ENCODE peak calls at places on chromosomes 16 and 17, in seven cellular contexts. G is AG04450, Y is brain microvascular endothelial cell, I is cardiac fibroblast, T is fibroblast of mammary gland, A is body of pancreas, H is adrenal gland. Q is an unnamed sample.

GRCh38 chr16:2296662-2297505 is 29.0 kb upstream of the RNPS1 start:
- DNase-seq in G (no peak), Y (no peak), I (peak; percentile 40), T (peak; percentile 44), A (peak; percentile 66), H (peak; percentile 92), Q (no peak)

GRCh38 chr16:21593530-21594289 is 5.7 kb upstream of the METTL9 start:
- DNase-seq in G (no peak), Y (no peak), I (no peak), T (no peak), A (no peak), H (no peak), Q (no peak)

GRCh38 chr16:68253721-68254120 is 8.5 kb downstream of the PLA2G15 start:
- DNase-seq in G (no peak), Y (no peak), I (no peak), T (no peak), A (no peak), H (no peak), Q (no peak)

GRCh38 chr16:69532761-69533459 is 32.9 kb upstream of the NFAT5 start:
- DNase-seq in G (no peak), Y (no peak), I (no peak), T (no peak), A (no peak), H (no peak), Q (no peak)

GRCh38 chr17:12985431-12986285 is 32.2 kb downstream of the ELAC2 start:
- DNase-seq in G (no peak), Y (peak; percentile 31), I (peak; percentile 58), T (peak; percentile 77), A (no peak), H (no peak), Q (no peak)

GRCh38 chr17:32536736-32537646 is 50.2 kb downstream of the CDK5R1 start:
- DNase-seq in G (no peak), Y (peak; percentile 63), I (peak; percentile 77), T (peak; percentile 22), A (no peak), H (no peak), Q (no peak)

GRCh38 chr16:12027091-12027490 is 50.6 kb downstream of the SNX29 start:
- DNase-seq in G (no peak), Y (no peak), I (no peak), T (no peak), A (peak; percentile 15), H (no peak), Q (peak; percentile 13)

GRCh38 chr17:7704601-7705268 is at the start of gene EFNB3:
- DNase-seq in G (no peak), Y (no peak), I (peak; percentile 61), T (no peak), A (peak; percentile 43), H (no peak), Q (no peak)

DNA sequence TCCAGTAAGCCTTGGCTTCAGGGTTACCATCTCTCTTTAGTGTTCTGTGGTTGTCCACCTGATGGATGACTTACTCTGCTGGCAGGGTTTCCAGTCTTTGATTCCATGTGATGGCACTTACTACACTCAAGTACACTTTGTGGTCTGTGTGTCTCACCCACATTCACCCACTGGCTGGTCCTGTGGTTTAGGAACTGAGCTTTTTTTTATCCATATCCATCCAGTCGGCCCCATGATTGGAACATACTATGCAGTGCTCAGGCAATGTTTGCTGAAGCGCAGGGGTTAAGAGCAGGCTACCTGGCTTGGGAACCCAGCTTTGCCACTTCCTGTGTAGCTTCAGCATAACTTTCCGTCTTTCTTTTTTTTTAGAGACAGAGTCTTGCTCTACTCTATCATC is 2.8 kb upstream of the FUS start:
- DNase-seq in G (no peak), Y (no peak), I (peak; percentile 37), T (peak; percentile 66), A (no peak), H (no peak), Q (peak; percentile 30)
- H3K4me3 ChIP-seq in G (no peak overlapping the region), Y (no peak overlapping the region), I (no peak overlapping the region), T (no peak overlapping the region), A (no peak overlapping the region), H (no peak overlapping the region), Q (peak overlapping the region; percentile 21)

DNA sequence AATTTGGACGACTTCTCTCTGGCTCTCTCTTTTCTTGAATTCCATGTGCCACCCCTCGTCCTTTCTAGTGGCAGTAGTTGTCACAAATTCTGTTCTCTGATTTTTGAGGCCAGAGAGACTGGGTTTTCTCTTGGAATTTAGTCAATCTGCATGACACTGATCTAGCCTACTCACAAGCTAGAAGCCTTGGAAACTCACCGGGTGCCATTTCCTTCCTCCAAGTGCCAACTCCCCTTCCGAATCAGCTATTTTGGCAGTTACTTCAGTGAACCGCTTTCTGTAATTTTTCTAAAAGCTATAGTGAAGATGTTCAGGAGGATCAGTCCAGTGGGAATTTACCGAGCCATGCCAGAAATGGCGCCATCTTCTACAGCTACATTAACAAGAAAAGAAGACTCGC is 228.9 kb downstream of the PMP22 start:
- DNase-seq in G (no peak), Y (no peak), I (no peak), T (no peak), A (no peak), H (no peak), Q (no peak)
- H3K4me3 ChIP-seq in G (no peak overlapping the region), Y (no peak overlapping the region), I (no peak overlapping the region), T (no peak overlapping the region), A (no peak overlapping the region), H (no peak overlapping the region), Q (no peak overlapping the region)

DNA sequence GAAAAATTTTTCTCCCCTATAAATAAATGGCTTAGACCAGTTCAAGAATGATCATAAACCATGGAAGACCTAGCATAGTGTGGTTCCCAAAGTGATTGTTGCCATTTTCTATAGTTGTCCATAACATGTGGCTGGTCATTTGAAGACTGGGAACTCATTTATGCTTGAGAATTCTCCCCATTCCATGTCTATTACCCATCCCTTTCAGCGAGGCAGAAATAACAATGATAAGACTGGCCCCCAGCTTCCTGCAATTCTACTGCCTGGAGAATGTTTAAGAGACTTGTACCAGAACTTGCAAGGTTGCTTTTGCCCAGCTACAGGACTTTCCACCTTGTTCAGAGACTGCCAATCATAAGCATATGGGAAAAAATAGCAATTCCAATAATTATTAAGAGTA is 146.5 kb upstream of the CDH11 start:
- DNase-seq in G (no peak), Y (peak; percentile 73), I (peak; percentile 11), T (no peak), A (no peak), H (no peak), Q (no peak)
- H3K4me3 ChIP-seq in G (no peak overlapping the region), Y (no peak overlapping the region), I (no peak overlapping the region), T (no peak overlapping the region), A (no peak overlapping the region), H (no peak overlapping the region), Q (no peak overlapping the region)

DNA sequence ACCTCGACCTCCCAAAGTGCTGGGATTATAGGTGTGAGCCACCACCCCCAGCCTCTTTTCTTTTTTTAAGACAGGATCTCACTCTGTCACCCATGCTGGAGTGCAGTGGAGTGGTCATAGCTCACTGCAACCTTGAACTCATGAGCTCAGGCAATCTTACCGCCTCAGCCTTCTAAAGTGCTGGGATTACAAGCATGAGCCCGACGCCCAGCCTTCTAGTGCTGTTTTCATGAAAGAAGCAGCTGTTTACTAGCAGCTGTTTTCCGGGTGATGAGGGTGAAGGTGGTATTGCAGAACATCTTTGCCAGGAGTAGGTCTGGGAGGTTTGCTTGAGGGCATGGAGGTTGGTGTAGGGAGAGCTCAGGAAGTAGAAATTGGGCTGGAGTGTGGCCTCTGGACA is 2.0 kb downstream of the ADCY7 start:
- DNase-seq in G (no peak), Y (no peak), I (no peak), T (no peak), A (no peak), H (no peak), Q (no peak)
- H3K4me3 ChIP-seq in G (no peak overlapping the region), Y (no peak overlapping the region), I (no peak overlapping the region), T (no peak overlapping the region), A (no peak overlapping the region), H (no peak overlapping the region), Q (peak overlapping the region; percentile 91)

DNA sequence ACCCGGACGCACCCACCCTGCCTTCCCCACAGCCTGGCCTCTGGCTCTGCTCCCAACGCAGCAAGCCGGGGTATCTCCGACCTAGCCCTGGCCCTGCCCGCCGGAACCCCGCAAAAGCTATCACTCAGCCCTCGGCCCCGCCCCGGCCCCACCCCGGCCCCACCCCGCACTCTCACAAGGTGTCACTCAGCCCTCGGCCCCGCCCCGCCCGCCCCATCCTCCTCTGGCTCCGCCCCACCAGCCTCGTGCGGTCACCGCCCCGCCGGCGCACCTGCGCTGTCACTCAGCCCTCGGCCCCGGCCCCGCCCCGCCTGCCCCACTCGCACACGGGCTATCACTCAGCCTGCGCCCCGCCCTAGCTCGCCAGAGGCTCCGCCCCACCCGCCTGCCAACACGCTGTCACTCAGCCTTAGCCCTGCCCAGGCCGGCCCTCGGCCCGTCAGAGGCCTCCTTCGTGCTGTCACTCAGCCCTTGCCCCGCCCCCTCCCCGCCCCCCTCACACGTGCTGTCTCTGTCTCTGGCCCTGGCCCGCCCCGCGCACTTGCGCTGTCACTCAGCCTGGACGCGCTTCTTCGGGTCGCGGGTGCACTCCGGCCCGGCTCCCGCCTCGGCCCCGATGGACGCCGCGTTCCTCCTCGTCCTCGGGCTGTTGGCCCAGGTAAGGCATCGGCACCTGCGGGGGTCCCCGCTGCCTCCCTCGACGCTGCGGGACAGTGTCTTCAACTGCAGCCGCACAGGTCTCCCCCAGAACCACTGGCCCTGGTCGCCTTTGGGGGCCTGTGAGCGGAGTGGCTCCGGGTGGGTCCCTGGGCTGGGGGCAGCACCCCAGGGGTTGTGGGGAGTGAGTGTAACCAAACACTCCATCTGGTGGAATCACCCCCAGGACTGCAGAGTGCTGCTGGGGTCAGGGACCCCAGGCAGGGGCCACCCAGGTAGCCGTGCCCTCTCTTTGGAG is at the start of gene CDH15:
- DNase-seq in G (peak; percentile 64), Y (peak; percentile 82), I (peak; percentile 89), T (peak; percentile 77), A (peak; percentile 97), H (peak; percentile 95), Q (peak; percentile 98)
- H3K4me3 ChIP-seq in G (peak within 1 kb of the TSS; percentile 35), Y (no peak within 1 kb of the TSS), I (no peak within 1 kb of the TSS), T (no peak within 1 kb of the TSS), A (no peak within 1 kb of the TSS), H (no peak within 1 kb of the TSS), Q (peak within 1 kb of the TSS; percentile 50)

DNA sequence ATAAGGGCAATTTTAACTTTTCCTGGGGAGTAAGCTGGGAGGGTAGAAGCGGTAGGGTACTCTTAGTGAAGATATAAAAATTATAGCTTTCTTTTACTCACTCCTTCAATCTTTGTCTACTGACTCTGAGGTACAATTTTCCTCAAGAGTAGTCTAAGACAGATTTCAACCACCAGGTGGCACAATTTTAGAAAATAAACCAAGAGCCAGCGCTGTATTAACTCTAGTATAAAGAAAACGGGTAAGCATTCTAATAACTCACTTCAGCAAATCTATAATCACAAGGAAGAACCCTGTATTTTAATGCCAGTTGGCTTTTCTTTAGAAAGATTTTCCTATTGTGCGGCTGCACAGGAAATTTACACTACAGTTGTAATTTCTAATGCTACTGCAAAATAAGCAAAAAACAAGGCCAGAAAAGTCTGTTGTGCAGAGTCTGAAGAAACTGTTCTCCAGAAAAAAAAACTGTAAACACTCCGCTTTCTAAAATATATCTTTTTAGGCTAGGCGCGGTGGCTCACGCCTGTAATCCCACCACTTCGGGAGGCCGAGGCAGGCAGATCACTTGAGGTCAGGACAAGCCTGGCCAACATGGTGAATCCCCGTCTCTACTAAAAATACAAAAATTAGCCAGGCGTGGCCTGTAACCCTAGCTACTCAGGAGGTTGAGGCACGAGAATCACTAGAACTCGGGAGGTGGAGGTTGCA is 1.9 kb downstream of the CMC2 start:
- DNase-seq in G (peak; percentile 32), Y (peak; percentile 62), I (peak; percentile 72), T (peak; percentile 71), A (no peak), H (peak; percentile 38), Q (no peak)
- H3K4me3 ChIP-seq in G (peak overlapping the region; percentile 41), Y (peak overlapping the region; percentile 90), I (peak overlapping the region; percentile 98), T (peak overlapping the region; percentile 28), A (no peak overlapping the region), H (no peak overlapping the region), Q (peak overlapping the region; percentile 32)

Q was measured in CD8-positive, alpha-beta T cell.